ENCODE peak calls at places on chromosomes 5 and 9, in six cellular contexts. H is cardiac muscle cell, P is A549, J is dorsolateral prefrontal cortex, B is cardiac fibroblast, G is astrocyte of the spinal cord. S is an unnamed sample.

GRCh38 chr9:129868571-129869486 is 33.6 kb downstream of the USP20 start:
- DNase-seq in H (no peak), P (no peak), J (no peak), G (no peak), B (no peak), S (no peak)

GRCh38 chr5:159877894-159878448 is 38.3 kb upstream of the ADRA1B start:
- DNase-seq in G (no peak), H (peak), J (peak), P (no peak), B (no peak), S (peak)

GRCh38 chr9:113712053-113712452 is 164.1 kb upstream of the ZNF618 start:
- DNase-seq in P (peak), H (peak), J (no peak), B (peak), G (peak), S (peak)

GRCh38 chr5:18068851-18069250 is 434.6 kb downstream of the TAF11L14 start:
- DNase-seq in B (no peak), J (no peak), H (no peak), P (no peak), G (no peak), S (no peak)

GRCh38 chr5:126122942-126123341 is 300.3 kb upstream of the GRAMD2B start:
- DNase-seq in P (no peak), H (peak), J (no peak), G (no peak), B (no peak), S (no peak)

GRCh38 chr9:137467896-137468295 is 8.8 kb upstream of the NSMF start:
- DNase-seq in J (peak), B (no peak), H (no peak), G (no peak), P (no peak), S (no peak)

GRCh38 chr5:1216918-1217295 is 8.3 kb upstream of the SLC6A18 start:
- DNase-seq in H (no peak), B (no peak), J (no peak), P (no peak), G (no peak), S (no peak)

GRCh38 chr9:69822091-69822750 is 1.6 kb downstream of the CFAP95 start:
- DNase-seq in J (no peak), B (peak), P (peak), H (no peak), G (peak), S (no peak)

GRCh38 chr5:112691758-112692157 is 45.9 kb upstream of the APC start:
- DNase-seq in P (peak), G (no peak), B (peak), H (peak), J (no peak), S (peak)

GRCh38 chr9:78188594-78188993 is 47.3 kb upstream of the CEP78 start:
- DNase-seq in H (no peak), P (no peak), B (no peak), J (no peak), G (no peak), S (no peak)

GRCh38 chr9:20015427-20015931 is 226.6 kb upstream of the SLC24A2 start:
- DNase-seq in J (no peak), G (no peak), B (no peak), P (no peak), H (no peak), S (no peak)

GRCh38 chr9:79166005-79166404 is 405.8 kb upstream of the TLE4 start:
- DNase-seq in G (no peak), J (no peak), B (peak), H (peak), P (peak), S (no peak)

GRCh38 chr9:117485176-117485575 is 70.3 kb upstream of the ASTN2 start:
- DNase-seq in B (peak), H (no peak), P (no peak), G (peak), J (no peak), S (no peak)

GRCh38 chr5:68652507-68652906 is 437.0 kb downstream of the PIK3R1 start:
- DNase-seq in H (peak), G (peak), B (peak), P (peak), J (no peak), S (no peak)

GRCh38 chr9:1273859-1274258 is 223.7 kb downstream of the DMRT2 start:
- DNase-seq in J (no peak), B (no peak), P (no peak), H (no peak), G (no peak), S (no peak)

GRCh38 chr9:100306283-100306682 is 46.5 kb downstream of the TEX10 start:
- DNase-seq in G (no peak), P (no peak), J (no peak), H (no peak), B (no peak), S (no peak)

GRCh38 chr5:154286557-154286956 is 96.0 kb downstream of the GALNT10 start:
- DNase-seq in J (no peak), G (no peak), P (no peak), B (no peak), H (no peak), S (no peak)

GRCh38 chr5:103259705-103260355 is 1.3 kb downstream of the MACIR start:
- DNase-seq in H (peak), G (peak), J (no peak), B (peak), P (no peak), S (no peak)

GRCh38 chr5:89342106-89342876 is 459.3 kb upstream of the MEF2C start:
- DNase-seq in H (peak), P (no peak), J (no peak), B (peak), G (peak), S (no peak)

GRCh38 chr9:134444040-134444315 is 117.7 kb downstream of the RXRA start:
- DNase-seq in P (no peak), H (no peak), B (no peak), J (no peak), G (no peak), S (no peak)

GRCh38 chr9:33468797-33469621 is 4.7 kb downstream of the NOL6 start:
- DNase-seq in H (no peak), P (no peak), G (no peak), B (no peak), J (peak), S (no peak)

GRCh38 chr9:136047775-136048559 is 47.1 kb downstream of the NACC2 start:
- DNase-seq in P (no peak), H (no peak), J (no peak), B (no peak), G (no peak), S (no peak)

GRCh38 chr5:73928486-73928885 is 302.5 kb downstream of the ARHGEF28 start:
- DNase-seq in P (no peak), H (no peak), J (no peak), G (no peak), B (no peak), S (no peak)

GRCh38 chr5:59744531-59744992 is 149.0 kb downstream of the PDE4D start:
- DNase-seq in G (peak), B (peak), J (no peak), P (peak), H (peak), S (no peak)

GRCh38 chr9:129697111-129697955 is 31.9 kb downstream of the PRRX2 start:
- DNase-seq in H (peak), B (peak), G (peak), J (no peak), P (peak), S (peak)

GRCh38 chr9:85130260-85130659 is 460.7 kb downstream of the NTRK2 start:
- DNase-seq in B (no peak), G (no peak), J (no peak), P (no peak), H (no peak), S (no peak)

GRCh38 chr5:181217111-181217804 is 5.8 kb upstream of the TRIM41 start:
- DNase-seq in P (peak), J (peak), B (peak), G (peak), H (peak), S (no peak)

GRCh38 chr5:149938272-149938671 is 6.3 kb downstream of the PDE6A start:
- DNase-seq in H (peak), B (peak), J (no peak), G (peak), P (peak), S (no peak)

GRCh38 chr5:134844252-134844651 is 1.5 kb upstream of the C5orf24 start:
- DNase-seq in H (no peak), P (no peak), B (no peak), J (no peak), G (no peak), S (no peak)

GRCh38 chr5:142716963-142717362 is 31.1 kb upstream of the FGF1 start:
- DNase-seq in J (peak), G (peak), B (peak), P (peak), H (peak), S (no peak)

GRCh38 chr9:35882996-35883395 is 12.8 kb upstream of the OR13J1 start:
- DNase-seq in P (no peak), G (no peak), B (no peak), J (no peak), H (peak), S (no peak)

GRCh38 chr5:160250826-160251225 is 21.5 kb downstream of the FABP6 start:
- DNase-seq in B (no peak), P (no peak), H (no peak), J (no peak), G (no peak), S (no peak)

GRCh38 chr9:34701023-34701768 is 8.7 kb downstream of the CCL21 start:
- DNase-seq in J (peak), G (peak), B (peak), H (peak), P (peak), S (no peak)
- H3K4me3 ChIP-seq in J (peak), G (peak), B (peak), H (peak), P (peak), S (peak)

GRCh38 chr5:95647331-95647659 is 718 bp downstream of the RFESD start:
- DNase-seq in B (no peak), J (no peak), G (no peak), H (peak), P (no peak), S (no peak)
- TF ChIP-seq CTCF in B (no peak), J (no peak), G (no peak), H (no peak), P (no peak), S (no peak)

GRCh38 chr5:139671096-139671841 is 23.1 kb downstream of the CXXC5 start:
- DNase-seq in B (peak), G (no peak), J (peak), P (no peak), H (peak), S (no peak)
- H3K4me3 ChIP-seq in B (no peak), G (no peak), J (no peak), P (no peak), H (no peak), S (no peak)

GRCh38 chr9:124358617-124359016 is 56.6 kb downstream of the PSMB7 start:
- DNase-seq in J (no peak), P (no peak), H (no peak), G (no peak), B (no peak), S (no peak)

GRCh38 chr9:124355032-124355940 is 60.0 kb downstream of the PSMB7 start:
- DNase-seq in H (no peak), J (no peak), B (no peak), G (no peak), P (no peak), S (no peak)

GRCh38 chr9:124357591-124358361 is 57.5 kb downstream of the PSMB7 start:
- DNase-seq in J (no peak), B (no peak), P (no peak), G (no peak), H (no peak), S (no peak)

GRCh38 chr9:124355941-124356744 is 59.1 kb downstream of the PSMB7 start:
- DNase-seq in J (no peak), G (no peak), H (no peak), P (no peak), B (no peak), S (no peak)

GRCh38 chr9:124356745-124357390 is 58.4 kb downstream of the PSMB7 start:
- DNase-seq in G (no peak), J (no peak), P (no peak), B (no peak), H (no peak), S (peak)
- TF ChIP-seq CTCF in G (no peak), J (no peak), P (no peak), B (no peak), H (no peak), S (no peak)